ENCODE peak calls at places on chromosome 10, in four cellular contexts. V, M, S and H are unnamed samples.

GRCh38 chr10:62131724-62132123 is 136.9 kb downstream of the RTKN2 start:
- DNase-seq in V (no peak), M (no peak), S (no peak), H (no peak)

GRCh38 chr10:615583-616152 is 73.8 kb downstream of the DIP2C start:
- DNase-seq in S (no peak), V (no peak), M (no peak), H (no peak)

GRCh38 chr10:78972160-78972946 is 96.4 kb upstream of the ZMIZ1 start:
- DNase-seq in S (no peak), M (peak; percentile 88), V (no peak), H (no peak)

GRCh38 chr10:50501478-50501877 is 122.3 kb downstream of the SGMS1 start:
- DNase-seq in M (peak; percentile 27), S (no peak), V (no peak), H (no peak)

GRCh38 chr10:944034-944831 is 12.7 kb upstream of the LARP4B start:
- DNase-seq in V (no peak), M (no peak), S (no peak), H (no peak)

GRCh38 chr10:122459586-122460273 is 1.6 kb upstream of the HTRA1 start:
- DNase-seq in V (no peak), M (no peak), S (no peak), H (no peak)

GRCh38 chr10:125720002-125720382 is 483 bp downstream of the EDRF1 start:
- DNase-seq in S (no peak), V (no peak), M (peak; percentile 6), H (no peak)

GRCh38 chr10:60417898-60418297 is 28.2 kb upstream of the ANK3 start:
- DNase-seq in V (no peak), S (no peak), M (no peak), H (no peak)

GRCh38 chr10:78931333-78932083 is 137.3 kb upstream of the ZMIZ1 start:
- DNase-seq in V (no peak), M (no peak), S (no peak), H (no peak)

DNA sequence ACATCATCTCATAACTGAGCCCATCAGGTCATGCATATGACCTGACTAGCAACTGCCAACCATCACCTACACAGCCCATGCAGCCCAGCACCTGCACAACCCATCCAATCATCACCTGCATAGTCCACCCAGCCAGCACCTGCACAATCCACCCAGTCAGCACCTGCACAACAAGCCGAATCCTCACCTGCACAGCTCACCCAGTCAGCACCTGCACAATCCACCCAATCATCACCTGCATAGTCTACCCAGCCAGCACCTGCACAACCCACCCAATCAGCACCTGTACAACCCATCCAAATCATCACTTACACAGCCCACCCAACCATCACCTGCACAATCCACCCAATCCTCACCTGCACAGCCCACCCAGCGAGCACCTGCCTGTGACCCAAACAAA is 33.4 kb upstream of the WDFY4 start:
- DNase-seq in S (no peak), V (no peak), M (no peak), H (no peak)
- TF ChIP-seq SPI1 in S (no peak), V (no peak), M (no peak), H (no peak)

GRCh38 chr10:11687357-11687771 is 54.8 kb upstream of the ECHDC3 start:
- DNase-seq in S (no peak), M (peak; percentile 74), V (no peak), H (no peak)

GRCh38 chr10:11682896-11683295 is 59.3 kb upstream of the ECHDC3 start:
- DNase-seq in V (no peak), S (no peak), M (no peak), H (no peak)

GRCh38 chr10:11683529-11684320 is 58.5 kb upstream of the ECHDC3 start:
- DNase-seq in S (no peak), V (no peak), M (no peak), H (no peak)

GRCh38 chr10:11685787-11686218 is 56.4 kb upstream of the ECHDC3 start:
- DNase-seq in M (peak; percentile 97), V (no peak), S (peak; percentile 81), H (peak; percentile 42)

GRCh38 chr10:11684717-11685645 is 57.2 kb upstream of the ECHDC3 start:
- DNase-seq in S (peak; percentile 94), M (peak; percentile 90), V (no peak), H (peak; percentile 43)
- TF ChIP-seq SPI1 in S (peak; percentile 89), M (peak; percentile 13), V (peak; percentile 31), H (peak; percentile 87)

DNA sequence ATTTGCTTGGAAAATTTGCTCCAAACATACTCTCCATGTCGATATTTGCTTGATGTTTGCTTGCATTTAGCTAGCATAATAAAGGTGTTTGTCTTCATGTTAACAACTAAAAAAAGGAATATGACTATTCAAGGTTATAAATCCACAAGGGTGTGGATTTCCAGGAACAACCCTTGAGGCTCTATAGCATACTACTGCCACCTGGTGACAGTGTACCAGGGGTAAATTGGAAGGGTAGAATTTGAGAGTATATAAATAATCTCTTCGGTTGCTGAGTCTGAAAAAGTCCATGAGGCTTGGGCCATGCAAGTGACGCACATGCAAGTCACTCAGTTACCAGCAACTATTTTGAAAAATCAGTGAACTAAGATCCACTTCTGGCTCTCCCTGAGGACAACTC is 68.4 kb downstream of the SLIT1 start:
- DNase-seq in V (no peak), S (no peak), M (peak; percentile 18), H (no peak)
- TF ChIP-seq SPI1 in V (no peak), S (no peak), M (no peak), H (no peak)

DNA sequence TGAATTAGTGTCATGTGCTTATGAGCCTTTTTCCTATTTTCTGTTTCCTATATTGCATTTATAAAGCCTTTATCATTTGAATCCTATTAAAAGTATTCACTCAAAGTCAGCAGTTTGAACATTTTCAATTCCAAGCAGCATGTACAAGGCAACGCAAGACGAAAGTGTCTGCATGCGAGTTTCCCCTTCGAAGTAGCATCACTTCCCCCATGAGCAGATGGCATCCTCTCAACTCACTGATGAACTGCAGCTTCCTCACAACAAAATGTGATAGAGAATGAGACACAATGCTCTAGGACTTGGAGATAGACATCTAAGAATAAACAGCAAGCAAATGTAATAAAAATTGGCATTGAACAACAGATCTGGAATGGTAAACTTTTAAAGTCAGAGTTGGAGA is 270.7 kb downstream of the PRPF18 start:
- DNase-seq in M (no peak), S (no peak), V (no peak), H (no peak)
- TF ChIP-seq SPI1 in M (no peak), S (no peak), V (no peak), H (no peak)

GRCh38 chr10:71728218-71728737 is 8.7 kb upstream of the C10orf105 start:
- DNase-seq in V (no peak), M (no peak), S (peak; percentile 72), H (no peak)
- TF ChIP-seq SPI1 in V (no peak), M (no peak), S (no peak), H (no peak)

GRCh38 chr10:97713351-97713827 is at the start of gene MARVELD1:
- DNase-seq in S (no peak), V (peak; percentile 78), M (peak; percentile 61), H (peak; percentile 45)

GRCh38 chr10:97713828-97714400 is 384 bp downstream of the MARVELD1 start:
- DNase-seq in M (peak; percentile 60), V (peak; percentile 63), S (no peak), H (peak; percentile 81)

GRCh38 chr10:97711640-97712267 is 1.8 kb upstream of the MARVELD1 start:
- DNase-seq in S (no peak), M (no peak), V (no peak), H (no peak)

GRCh38 chr10:97715259-97715874 is 1.8 kb downstream of the MARVELD1 start:
- DNase-seq in V (no peak), S (no peak), M (no peak), H (no peak)

DNA sequence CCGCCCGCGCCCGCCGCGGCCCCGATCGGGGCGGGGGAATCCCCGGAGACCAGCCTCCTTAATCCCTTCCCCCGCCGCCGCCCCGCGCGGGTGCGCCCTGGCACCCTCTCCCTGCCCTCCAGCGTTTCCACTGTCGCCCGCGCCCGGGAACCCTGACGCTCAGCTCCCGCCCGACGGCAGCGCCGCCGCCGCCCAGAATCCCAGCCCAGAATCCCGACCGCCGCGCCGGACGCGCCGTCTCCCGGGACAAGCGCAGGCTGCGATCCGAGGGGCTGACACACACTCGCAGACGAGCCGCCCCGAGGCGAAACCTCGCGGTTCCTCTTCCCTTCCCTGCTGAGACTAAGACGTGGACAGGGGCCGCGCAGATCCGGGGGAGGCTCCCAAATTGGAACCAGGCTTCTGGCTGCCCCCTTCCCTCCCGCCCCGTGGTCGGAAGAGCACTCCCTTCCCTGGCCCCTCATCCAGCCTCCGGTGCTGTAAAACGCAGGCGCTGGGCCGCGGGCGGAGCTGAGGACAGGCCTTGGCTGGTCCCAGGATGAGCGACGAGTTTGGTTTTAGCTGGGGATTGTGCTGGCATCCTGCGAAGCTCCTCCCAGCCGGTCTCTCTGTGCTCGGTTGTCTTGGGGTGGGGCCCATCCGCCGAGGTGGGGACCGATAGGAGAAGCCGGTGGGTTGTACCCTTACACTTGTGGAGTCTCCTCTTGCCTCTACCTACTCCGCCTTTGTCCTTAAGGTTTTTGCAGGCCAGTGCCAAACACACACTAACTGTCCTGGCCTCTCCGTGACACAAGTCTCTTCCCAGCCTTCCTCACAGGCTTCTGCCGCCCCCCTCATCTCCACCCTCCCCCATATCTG is 1.1 kb downstream of the MARVELD1 start:
- DNase-seq in S (no peak), V (peak; percentile 62), M (peak; percentile 35), H (peak; percentile 58)
- TF ChIP-seq SPI1 in S (peak; percentile 27), V (no peak), M (no peak), H (peak; percentile 35)

DNA sequence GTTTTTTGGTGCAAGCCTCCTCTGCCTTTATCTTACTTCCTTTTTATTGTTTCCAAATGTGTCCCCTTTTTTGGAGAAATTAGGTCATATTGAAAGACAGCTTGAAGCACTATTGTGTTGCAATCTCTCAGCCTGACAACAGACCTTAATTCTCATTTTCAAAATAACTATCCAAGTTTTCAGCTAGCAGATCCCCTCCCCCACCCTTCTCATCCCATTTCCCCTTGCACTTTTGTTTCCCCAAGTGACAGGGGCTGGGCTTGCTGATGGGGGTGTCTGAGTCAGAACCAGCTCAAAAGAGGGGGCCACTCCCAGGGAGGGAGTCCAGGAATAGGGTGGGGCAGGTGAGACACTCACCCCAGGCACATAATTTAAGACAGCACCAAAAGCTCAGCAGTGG is 75.3 kb downstream of the MKI67 start:
- DNase-seq in S (no peak), M (no peak), V (no peak), H (no peak)
- TF ChIP-seq SPI1 in S (no peak), M (no peak), V (no peak), H (peak; percentile 9)

GRCh38 chr10:102753724-102754123 is 10.0 kb downstream of the WBP1L start:
- DNase-seq in M (no peak), V (no peak), S (no peak), H (no peak)
- TF ChIP-seq SPI1 in M (no peak), V (no peak), S (no peak), H (no peak)